ENCODE peak calls at places on chromosomes 11 and 22, in four cellular contexts. V is stimulated activated CD4-positive, alpha-beta T cell treated with anti-CD3 and anti-CD28 coated beads, Interleukin-4, amount 100 ng/mL, for 4 hours; T is NCI-H2081; R is stimulated activated naive CD4-positive, alpha-beta T cell. K is an unnamed sample.

GRCh38 chr11:34356918-34357645 is 728 bp downstream of the ABTB2 start:
- DNase-seq in R (peak), T (no peak), V (peak), K (peak)

GRCh38 chr11:117856252-117856651 is 20.2 kb downstream of the FXYD6 start:
- DNase-seq in T (no peak), R (no peak), V (no peak), K (no peak)

GRCh38 chr22:38203090-38203810 is 1.5 kb downstream of the MAFF start:
- DNase-seq in V (peak), T (no peak), R (no peak), K (no peak)

GRCh38 chr11:85627332-85627997 is at the start of gene DLG2:
- DNase-seq in T (no peak), V (no peak), R (no peak), K (no peak)

GRCh38 chr11:17314232-17314547 is 37.4 kb upstream of the NCR3LG1 start:
- DNase-seq in T (no peak), R (no peak), V (no peak), K (no peak)

GRCh38 chr11:114368918-114369680 is 31.2 kb downstream of the C11orf71 start:
- DNase-seq in V (no peak), R (no peak), T (no peak), K (no peak)

GRCh38 chr11:70233511-70233919 is 30.4 kb downstream of the FADD start:
- DNase-seq in T (no peak), R (no peak), V (no peak), K (no peak)

GRCh38 chr11:16933756-16934603 is 80.2 kb downstream of the PLEKHA7 start:
- DNase-seq in T (no peak), V (no peak), R (no peak), K (no peak)

GRCh38 chr11:95502522-95502921 is 271.5 kb upstream of the SESN3 start:
- DNase-seq in R (no peak), V (no peak), T (no peak), K (no peak)

GRCh38 chr11:41842673-41843072 is 383.2 kb upstream of the LRRC4C start:
- DNase-seq in T (no peak), R (no peak), V (no peak), K (no peak)

GRCh38 chr22:40602231-40602630 is 34.3 kb downstream of the MRTFA start:
- DNase-seq in R (no peak), V (no peak), T (no peak), K (no peak)

GRCh38 chr22:20864186-20864908 is 5.5 kb downstream of the SNAP29 start:
- DNase-seq in R (no peak), V (no peak), T (no peak), K (no peak)

K was measured in NCI-H774.